ENCODE peak calls at places on chromosome 16, in nine cellular contexts. One of them, this sample, is unnamed. For H3K27me3 and H3K4me1, the result is how much of the 10 kb centered on the place peaks cover.

GRCh38 chr16:74760007-74760767 is 14.4 kb downstream of the FA2H start:
- DNase-seq in heart left ventricle: no peak
- DNase-seq in stomach: no peak
- DNase-seq in tibial nerve: no peak
- DNase-seq in esophagus squamous epithelium: no peak
- DNase-seq in IMR-90: peak
- DNase-seq in body of pancreas: no peak
- DNase-seq in adrenal gland: no peak
- DNase-seq in uterus: no peak
- DNase-seq in this sample: no peak

GRCh38 chr16:22786284-22786683 is 27.7 kb upstream of the HS3ST2 start:
- DNase-seq in heart left ventricle: no peak
- DNase-seq in stomach: no peak
- DNase-seq in tibial nerve: no peak
- DNase-seq in esophagus squamous epithelium: no peak
- DNase-seq in IMR-90: no peak
- DNase-seq in body of pancreas: no peak
- DNase-seq in adrenal gland: no peak
- DNase-seq in uterus: no peak
- DNase-seq in this sample: no peak

GRCh38 chr16:57301126-57301817 is 16.8 kb upstream of the PLLP start:
- DNase-seq in heart left ventricle: no peak
- DNase-seq in stomach: no peak
- DNase-seq in tibial nerve: no peak
- DNase-seq in esophagus squamous epithelium: no peak
- DNase-seq in IMR-90: no peak
- DNase-seq in body of pancreas: no peak
- DNase-seq in adrenal gland: no peak
- DNase-seq in uterus: peak
- DNase-seq in this sample: no peak

GRCh38 chr16:57801856-57802634 is at the start of gene KIFC3:
- DNase-seq in heart left ventricle: peak
- DNase-seq in stomach: peak
- DNase-seq in tibial nerve: peak
- DNase-seq in esophagus squamous epithelium: no peak
- DNase-seq in IMR-90: peak
- DNase-seq in body of pancreas: peak
- DNase-seq in adrenal gland: peak
- DNase-seq in uterus: peak
- DNase-seq in this sample: no peak

GRCh38 chr16:81567987-81568748 is 123.6 kb downstream of the CMIP start:
- DNase-seq in heart left ventricle: no peak
- DNase-seq in stomach: peak
- DNase-seq in tibial nerve: no peak
- DNase-seq in esophagus squamous epithelium: no peak
- DNase-seq in IMR-90: peak
- DNase-seq in body of pancreas: no peak
- DNase-seq in adrenal gland: peak
- DNase-seq in uterus: no peak
- DNase-seq in this sample: no peak

GRCh38 chr16:17518441-17518840 is 47.7 kb upstream of the XYLT1 start:
- DNase-seq in heart left ventricle: no peak
- DNase-seq in stomach: no peak
- DNase-seq in tibial nerve: no peak
- DNase-seq in esophagus squamous epithelium: no peak
- DNase-seq in IMR-90: peak
- DNase-seq in body of pancreas: no peak
- DNase-seq in adrenal gland: no peak
- DNase-seq in uterus: no peak
- DNase-seq in this sample: no peak

GRCh38 chr16:55039511-55039910 is 108.8 kb downstream of the IRX5 start:
- DNase-seq in heart left ventricle: no peak
- DNase-seq in stomach: no peak
- DNase-seq in tibial nerve: no peak
- DNase-seq in esophagus squamous epithelium: no peak
- DNase-seq in IMR-90: no peak
- DNase-seq in body of pancreas: no peak
- DNase-seq in adrenal gland: no peak
- DNase-seq in uterus: no peak
- DNase-seq in this sample: no peak

GRCh38 chr16:89407282-89407924 is 83.0 kb downstream of the ANKRD11 start:
- DNase-seq in heart left ventricle: no peak
- DNase-seq in stomach: no peak
- DNase-seq in tibial nerve: no peak
- DNase-seq in esophagus squamous epithelium: no peak
- DNase-seq in IMR-90: no peak
- DNase-seq in body of pancreas: no peak
- DNase-seq in adrenal gland: no peak
- DNase-seq in uterus: no peak
- DNase-seq in this sample: no peak

GRCh38 chr16:57235128-57236092 is 9.6 kb upstream of the ARL2BP start:
- DNase-seq in heart left ventricle: no peak
- DNase-seq in stomach: no peak
- DNase-seq in tibial nerve: no peak
- DNase-seq in esophagus squamous epithelium: no peak
- DNase-seq in IMR-90: peak
- DNase-seq in body of pancreas: peak
- DNase-seq in adrenal gland: no peak
- DNase-seq in uterus: no peak
- DNase-seq in this sample: no peak

GRCh38 chr16:85617948-85618347 is 4.8 kb downstream of the GSE1 start:
- DNase-seq in heart left ventricle: no peak
- DNase-seq in stomach: peak
- DNase-seq in tibial nerve: no peak
- DNase-seq in esophagus squamous epithelium: no peak
- DNase-seq in IMR-90: no peak
- DNase-seq in body of pancreas: no peak
- DNase-seq in adrenal gland: no peak
- DNase-seq in uterus: no peak
- DNase-seq in this sample: no peak

GRCh38 chr16:85616608-85617311 is 3.6 kb downstream of the GSE1 start:
- DNase-seq in heart left ventricle: peak
- DNase-seq in stomach: peak
- DNase-seq in tibial nerve: no peak
- DNase-seq in esophagus squamous epithelium: peak
- DNase-seq in IMR-90: no peak
- DNase-seq in body of pancreas: peak
- DNase-seq in adrenal gland: peak
- DNase-seq in uterus: no peak
- DNase-seq in this sample: no peak

GRCh38 chr16:85615014-85615851 is 2.1 kb downstream of the GSE1 start:
- DNase-seq in heart left ventricle: peak
- DNase-seq in stomach: peak
- DNase-seq in tibial nerve: no peak
- DNase-seq in esophagus squamous epithelium: no peak
- DNase-seq in IMR-90: no peak
- DNase-seq in body of pancreas: peak
- DNase-seq in adrenal gland: peak
- DNase-seq in uterus: no peak
- DNase-seq in this sample: peak

GRCh38 chr16:85614338-85615013 is 1.4 kb downstream of the GSE1 start:
- DNase-seq in heart left ventricle: no peak
- DNase-seq in stomach: no peak
- DNase-seq in tibial nerve: no peak
- DNase-seq in esophagus squamous epithelium: no peak
- DNase-seq in IMR-90: no peak
- DNase-seq in body of pancreas: peak
- DNase-seq in adrenal gland: no peak
- DNase-seq in uterus: no peak
- DNase-seq in this sample: no peak

GRCh38 chr16:85615852-85616607 is 2.9 kb downstream of the GSE1 start:
- DNase-seq in heart left ventricle: peak
- DNase-seq in stomach: peak
- DNase-seq in tibial nerve: peak
- DNase-seq in esophagus squamous epithelium: peak
- DNase-seq in IMR-90: peak
- DNase-seq in body of pancreas: peak
- DNase-seq in adrenal gland: peak
- DNase-seq in uterus: peak
- DNase-seq in this sample: peak
- TF ChIP-seq POLR2A in heart left ventricle: no peak
- TF ChIP-seq POLR2A in stomach: no peak
- TF ChIP-seq POLR2A in tibial nerve: no peak
- TF ChIP-seq POLR2A in esophagus squamous epithelium: no peak
- TF ChIP-seq POLR2A in IMR-90: no peak
- TF ChIP-seq POLR2A in body of pancreas: no peak
- TF ChIP-seq POLR2A in adrenal gland: peak
- TF ChIP-seq POLR2A in uterus: no peak
- TF ChIP-seq POLR2A in this sample: no peak

DNA sequence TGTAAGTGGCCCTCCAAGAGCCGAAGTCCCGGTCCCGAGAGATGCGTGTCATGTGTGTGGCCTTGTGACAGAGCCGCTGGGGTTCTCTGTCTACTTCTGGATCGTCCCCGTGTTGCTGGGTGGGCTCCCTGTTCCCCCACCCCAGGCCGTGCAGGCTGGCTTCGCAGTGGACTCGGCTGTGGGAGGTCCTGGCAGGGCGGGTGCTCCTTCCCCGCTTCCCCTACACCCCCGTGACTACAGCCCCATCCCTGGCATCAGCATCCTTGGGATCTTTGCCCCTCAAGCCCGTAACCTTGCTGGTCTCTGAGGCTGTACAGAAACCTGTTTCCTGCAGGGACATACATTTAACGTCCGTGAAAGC is 136.3 kb downstream of the BANP start:
- DNase-seq in heart left ventricle: no peak
- DNase-seq in stomach: no peak
- DNase-seq in tibial nerve: no peak
- DNase-seq in esophagus squamous epithelium: no peak
- DNase-seq in IMR-90: no peak
- DNase-seq in body of pancreas: no peak
- DNase-seq in adrenal gland: no peak
- DNase-seq in uterus: no peak
- DNase-seq in this sample: no peak
- H3K27me3 ChIP-seq in heart left ventricle: under half
- H3K27me3 ChIP-seq in stomach: under half
- H3K27me3 ChIP-seq in tibial nerve: under half
- H3K27me3 ChIP-seq in esophagus squamous epithelium: under half
- H3K27me3 ChIP-seq in IMR-90: under half
- H3K27me3 ChIP-seq in body of pancreas: under half
- H3K27me3 ChIP-seq in adrenal gland: under half
- H3K27me3 ChIP-seq in uterus: under half
- H3K27me3 ChIP-seq in this sample: under half

GRCh38 chr16:65751622-65752598 is 614.6 kb upstream of the CDH5 start:
- DNase-seq in heart left ventricle: no peak
- DNase-seq in stomach: no peak
- DNase-seq in tibial nerve: no peak
- DNase-seq in esophagus squamous epithelium: no peak
- DNase-seq in IMR-90: no peak
- DNase-seq in body of pancreas: no peak
- DNase-seq in adrenal gland: no peak
- DNase-seq in uterus: no peak
- DNase-seq in this sample: no peak

GRCh38 chr16:65754799-65755691 is 611.4 kb upstream of the CDH5 start:
- DNase-seq in heart left ventricle: no peak
- DNase-seq in stomach: no peak
- DNase-seq in tibial nerve: no peak
- DNase-seq in esophagus squamous epithelium: no peak
- DNase-seq in IMR-90: peak
- DNase-seq in body of pancreas: no peak
- DNase-seq in adrenal gland: no peak
- DNase-seq in uterus: peak
- DNase-seq in this sample: no peak

GRCh38 chr16:65758620-65759019 is 607.9 kb upstream of the CDH5 start:
- DNase-seq in heart left ventricle: no peak
- DNase-seq in stomach: no peak
- DNase-seq in tibial nerve: no peak
- DNase-seq in esophagus squamous epithelium: no peak
- DNase-seq in IMR-90: no peak
- DNase-seq in body of pancreas: no peak
- DNase-seq in adrenal gland: no peak
- DNase-seq in uterus: no peak
- DNase-seq in this sample: no peak

GRCh38 chr16:65757064-65757463 is 609.4 kb upstream of the CDH5 start:
- DNase-seq in heart left ventricle: no peak
- DNase-seq in stomach: no peak
- DNase-seq in tibial nerve: no peak
- DNase-seq in esophagus squamous epithelium: no peak
- DNase-seq in IMR-90: peak
- DNase-seq in body of pancreas: no peak
- DNase-seq in adrenal gland: no peak
- DNase-seq in uterus: peak
- DNase-seq in this sample: peak

DNA sequence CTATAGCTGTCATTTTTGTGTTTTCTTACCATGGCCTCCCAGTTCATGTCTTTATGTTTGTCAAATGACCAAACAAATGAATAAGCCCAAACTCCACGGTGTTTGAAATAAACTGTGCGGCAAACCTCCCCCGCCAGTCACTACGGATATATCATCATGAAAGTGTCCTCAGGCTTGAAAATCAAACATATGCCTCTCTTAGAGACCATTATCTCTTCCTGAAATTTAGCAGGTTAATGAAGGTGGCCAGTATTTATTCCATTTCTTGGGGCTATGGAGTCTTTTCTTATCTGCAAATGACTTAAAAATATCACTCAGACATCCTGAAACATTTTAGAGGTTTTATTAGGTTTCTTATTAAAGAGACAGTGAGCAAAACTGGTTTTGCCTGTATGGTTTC is 610.3 kb upstream of the CDH5 start:
- DNase-seq in heart left ventricle: no peak
- DNase-seq in stomach: no peak
- DNase-seq in tibial nerve: no peak
- DNase-seq in esophagus squamous epithelium: no peak
- DNase-seq in IMR-90: no peak
- DNase-seq in body of pancreas: no peak
- DNase-seq in adrenal gland: no peak
- DNase-seq in uterus: no peak
- DNase-seq in this sample: no peak
- H3K4me1 ChIP-seq in heart left ventricle: under half
- H3K4me1 ChIP-seq in stomach: under half
- H3K4me1 ChIP-seq in tibial nerve: under half
- H3K4me1 ChIP-seq in esophagus squamous epithelium: under half
- H3K4me1 ChIP-seq in IMR-90: under half
- H3K4me1 ChIP-seq in body of pancreas: under half
- H3K4me1 ChIP-seq in adrenal gland: under half
- H3K4me1 ChIP-seq in uterus: under half
- H3K4me1 ChIP-seq in this sample: under half

DNA sequence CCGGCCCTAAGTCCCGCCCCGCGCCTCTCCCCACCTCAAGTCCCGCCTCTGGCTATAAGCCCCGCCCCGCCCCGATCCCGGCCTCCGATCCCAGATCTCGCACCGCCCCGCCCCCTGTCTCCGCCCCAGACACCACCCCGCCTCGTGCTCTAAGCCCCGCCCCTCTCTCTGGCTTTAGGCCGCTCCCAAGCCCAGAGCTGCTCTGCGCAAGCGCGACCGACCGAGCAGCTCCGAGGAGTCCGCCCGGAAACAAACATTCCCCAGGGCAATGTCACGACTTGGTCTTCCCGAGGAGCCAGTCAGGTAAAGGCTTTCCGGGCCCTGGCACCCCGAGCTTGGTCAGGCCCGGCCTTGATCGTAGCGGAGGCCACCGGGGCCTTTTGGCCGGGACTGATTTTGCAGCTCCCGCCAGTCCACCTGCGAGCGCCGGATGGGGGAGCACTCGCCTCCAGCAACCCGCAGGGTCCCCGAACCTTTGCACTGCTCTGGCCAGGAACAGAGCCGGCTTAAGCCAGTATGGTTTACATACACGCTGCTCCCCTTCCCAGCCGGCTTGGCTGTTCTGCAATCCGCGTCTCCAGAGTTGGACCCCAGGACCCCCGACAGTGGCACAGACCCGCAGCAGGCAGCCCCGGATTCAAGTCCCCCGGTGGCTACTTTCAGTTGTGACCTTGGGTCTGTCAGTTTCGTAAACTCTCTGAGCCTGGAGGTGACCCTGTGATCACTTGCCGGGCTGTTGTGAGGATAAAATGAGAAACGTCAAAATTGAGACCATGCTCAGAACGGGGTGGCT is at the start of gene NUDT7:
- DNase-seq in heart left ventricle: peak
- DNase-seq in stomach: peak
- DNase-seq in tibial nerve: peak
- DNase-seq in esophagus squamous epithelium: peak
- DNase-seq in IMR-90: peak
- DNase-seq in body of pancreas: peak
- DNase-seq in adrenal gland: peak
- DNase-seq in uterus: peak
- DNase-seq in this sample: peak
- TF ChIP-seq POLR2A in heart left ventricle: no peak
- TF ChIP-seq POLR2A in stomach: no peak
- TF ChIP-seq POLR2A in tibial nerve: peak
- TF ChIP-seq POLR2A in esophagus squamous epithelium: no peak
- TF ChIP-seq POLR2A in IMR-90: peak
- TF ChIP-seq POLR2A in body of pancreas: peak
- TF ChIP-seq POLR2A in adrenal gland: peak
- TF ChIP-seq POLR2A in uterus: peak
- TF ChIP-seq POLR2A in this sample: peak